ENCODE peak calls at places on chromosome 17, in five cellular contexts. Q is trophoblast cell, Y is H9, J is mesenchymal stem cell, G is H1. N is an unnamed sample.

GRCh38 chr17:31373150-31374082 is 18.1 kb upstream of the RAB11FIP4 start:
- DNase-seq in Y (no peak), Q (peak), G (no peak), J (peak), N (no peak)

GRCh38 chr17:49564638-49565037 is 11.0 kb upstream of the NXPH3 start:
- DNase-seq in Y (no peak), G (no peak), J (no peak), Q (no peak), N (no peak)

GRCh38 chr17:16215965-16216316 is 607 bp upstream of the NCOR1 start:
- DNase-seq in Q (peak), Y (peak), G (no peak), J (no peak), N (no peak)

GRCh38 chr17:16649585-16649984 is 4.1 kb downstream of the ZNF624 start:
- DNase-seq in J (no peak), G (no peak), Q (peak), Y (no peak), N (no peak)

GRCh38 chr17:57045868-57046671 is 39.0 kb upstream of the AKAP1 start:
- DNase-seq in G (no peak), Y (peak), J (no peak), Q (peak), N (no peak)

GRCh38 chr17:31541559-31541958 is 150.1 kb downstream of the RAB11FIP4 start:
- DNase-seq in Q (no peak), J (no peak), Y (peak), G (no peak), N (no peak)

GRCh38 chr17:59607817-59608403 is 11.8 kb upstream of the CLTC start:
- DNase-seq in J (no peak), G (no peak), Y (peak), Q (peak), N (no peak)

GRCh38 chr17:32625971-32626370 is 139.2 kb downstream of the CDK5R1 start:
- DNase-seq in Q (no peak), Y (no peak), G (no peak), J (no peak), N (no peak)

GRCh38 chr17:35947156-35947585 is 3.7 kb upstream of the LYZL6 start:
- DNase-seq in Q (peak), Y (peak), G (no peak), J (peak), N (peak)

GRCh38 chr17:79218825-79219200 is 144.2 kb downstream of the ENGASE start:
- DNase-seq in Q (no peak), Y (no peak), G (no peak), J (no peak), N (no peak)

GRCh38 chr17:47253541-47254402 is at the start of gene ITGB3:
- DNase-seq in J (peak), G (no peak), Y (peak), Q (peak), N (peak)

GRCh38 chr17:82450357-82451106 is at the start of gene CYBC1:
- DNase-seq in Y (peak), J (peak), G (no peak), Q (peak), N (peak)

GRCh38 chr17:75074532-75074931 is 13.2 kb upstream of the SLC16A5 start:
- DNase-seq in Q (no peak), G (no peak), J (no peak), Y (no peak), N (no peak)

GRCh38 chr17:27362909-27363308 is 69.0 kb downstream of the WSB1 start:
- DNase-seq in Q (peak), J (no peak), Y (no peak), G (no peak), N (no peak)

GRCh38 chr17:14321476-14321949 is 20.6 kb downstream of the HS3ST3B1 start:
- DNase-seq in Y (no peak), Q (peak), J (peak), G (no peak), N (no peak)

GRCh38 chr17:45148183-45149036 is at the start of gene HEXIM1:
- DNase-seq in Q (peak), J (peak), Y (peak), G (peak), N (peak)

GRCh38 chr17:17416007-17416399 is 60.8 kb upstream of the MED9 start:
- DNase-seq in Q (peak), J (peak), G (no peak), Y (peak), N (peak)

GRCh38 chr17:39927928-39928867 is 666 bp downstream of the LRRC3C start:
- DNase-seq in J (peak), Q (peak), G (no peak), Y (peak), N (no peak)

GRCh38 chr17:17385502-17385901 is 82.3 kb downstream of the NT5M start:
- DNase-seq in J (no peak), Y (no peak), G (no peak), Q (no peak), N (peak)

GRCh38 chr17:7296189-7296861 is 1.9 kb upstream of the YBX2 start:
- DNase-seq in Q (peak), G (no peak), Y (peak), J (peak), N (peak)

GRCh38 chr17:65438708-65439294 is 122.6 kb downstream of the AXIN2 start:
- DNase-seq in G (no peak), Y (no peak), J (peak), Q (no peak), N (no peak)

GRCh38 chr17:78745407-78746088 is 36.5 kb downstream of the CYTH1 start:
- DNase-seq in Q (peak), G (no peak), J (peak), Y (no peak), N (peak)

GRCh38 chr17:71430281-71430680 is 690.5 kb upstream of the SOX9 start:
- DNase-seq in J (no peak), Q (no peak), Y (no peak), G (no peak), N (no peak)

GRCh38 chr17:83109793-83110645 is 30.6 kb downstream of the METRNL start:
- DNase-seq in Y (no peak), G (no peak), Q (peak), J (peak), N (no peak)

GRCh38 chr17:58337600-58338453 is 9.2 kb upstream of the TSPOAP1 start:
- DNase-seq in Q (peak), G (peak), J (peak), Y (peak), N (no peak)
- H4K8ac ChIP-seq in Q (peak), G (peak), J (peak), Y (peak), N (peak)

GRCh38 chr17:29707212-29707571 is 84.5 kb upstream of the CORO6 start:
- DNase-seq in G (no peak), J (no peak), Q (peak), Y (no peak), N (no peak)
- H2BK12ac ChIP-seq in G (no peak), J (no peak), Q (no peak), Y (no peak), N (no peak)

GRCh38 chr17:42744806-42745617 is at the start of gene EZH1:
- DNase-seq in Y (peak), G (peak), J (peak), Q (peak), N (peak)

GRCh38 chr17:42748202-42748905 is 3.5 kb upstream of the EZH1 start:
- DNase-seq in Y (no peak), J (no peak), Q (no peak), G (no peak), N (no peak)

GRCh38 chr17:42743595-42744282 is 1.1 kb downstream of the EZH1 start:
- DNase-seq in Y (no peak), G (no peak), Q (no peak), J (no peak), N (no peak)

GRCh38 chr17:42740699-42741098 is 4.1 kb downstream of the EZH1 start:
- DNase-seq in G (no peak), Y (no peak), Q (no peak), J (no peak), N (no peak)

GRCh38 chr17:42744283-42744805 is 496 bp downstream of the EZH1 start:
- DNase-seq in Q (peak), G (peak), J (peak), Y (no peak), N (no peak)
- H2BK120ac ChIP-seq in Q (peak), G (no peak), J (peak), Y (no peak), N (no peak)

GRCh38 chr17:58403312-58403711 is 14.0 kb downstream of the RNF43 start:
- DNase-seq in Q (no peak), J (no peak), G (no peak), Y (peak), N (no peak)
- H4K8ac ChIP-seq in Q (no peak), J (no peak), G (no peak), Y (no peak), N (no peak)

DNA sequence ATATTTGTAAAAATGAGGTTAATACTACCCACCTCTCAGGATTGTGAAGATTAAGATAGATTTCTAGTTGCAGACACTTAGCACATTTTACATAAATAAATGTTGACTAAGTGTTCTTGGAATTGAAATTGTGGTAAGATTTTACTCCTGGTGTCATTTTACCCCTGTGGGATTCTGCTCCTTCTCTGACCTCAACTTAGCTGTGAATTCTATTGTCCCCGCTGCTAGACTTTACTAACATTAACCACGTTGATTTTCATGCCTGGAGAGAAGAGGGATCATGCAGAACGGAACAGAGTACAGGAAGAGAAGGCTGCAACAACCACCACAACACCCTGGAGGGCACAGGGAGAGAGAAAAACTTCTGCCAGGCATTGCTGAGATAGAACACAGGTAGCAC is 2.1 kb upstream of the TOM1L1 start:
- DNase-seq in G (no peak), Y (no peak), J (no peak), Q (no peak), N (no peak)
- H2BK12ac ChIP-seq in G (peak), Y (no peak), J (no peak), Q (peak), N (no peak)

N was measured in neuronal stem cell.